ENCODE peak calls at places on chromosome 4, in seven cellular contexts. C is memory B cell, R is prostate gland, W is left ventricle myocardium inferior, X is Daoy, K is RPMI7951, I is AG08395. F is an unnamed sample.

GRCh38 chr4:149793459-149793858 is 22.2 kb downstream of the IQCM start:
- DNase-seq in R (no peak), W (no peak), X (no peak), I (no peak), C (no peak), K (no peak), F (no peak)

GRCh38 chr4:92236907-92237306 is 66.9 kb upstream of the GRID2 start:
- DNase-seq in C (no peak), X (no peak), W (no peak), R (no peak), K (peak; percentile 10), I (no peak), F (no peak)

GRCh38 chr4:7196283-7196651 is 3.9 kb downstream of the SORCS2 start:
- DNase-seq in C (no peak), K (no peak), W (no peak), I (no peak), R (no peak), X (no peak), F (no peak)

GRCh38 chr4:38014421-38014852 is 54.2 kb downstream of the PTTG2 start:
- DNase-seq in R (no peak), W (no peak), X (no peak), K (no peak), I (no peak), C (no peak), F (no peak)

GRCh38 chr4:1746919-1747602 is 25.7 kb downstream of the TACC3 start:
- DNase-seq in I (no peak), K (peak; percentile 73), C (no peak), X (no peak), R (no peak), W (no peak), F (no peak)

GRCh38 chr4:182179105-182179504 is 64.1 kb upstream of the TENM3 start:
- DNase-seq in C (no peak), K (peak; percentile 73), R (no peak), I (peak; percentile 25), W (no peak), X (peak; percentile 69), F (no peak)

GRCh38 chr4:112765317-112765989 is 128.5 kb downstream of the LARP7 start:
- DNase-seq in C (no peak), W (no peak), K (peak; percentile 25), X (no peak), R (no peak), I (no peak), F (peak; percentile 46)

GRCh38 chr4:140673729-140674128 is 82.5 kb downstream of the TBC1D9 start:
- DNase-seq in C (no peak), K (no peak), R (no peak), X (no peak), I (no peak), W (no peak), F (no peak)

GRCh38 chr4:62274782-62275181 is 1074.7 kb downstream of the ADGRL3 start:
- DNase-seq in X (no peak), I (no peak), R (no peak), C (no peak), W (no peak), K (no peak), F (no peak)

GRCh38 chr4:6332042-6332668 is 62.5 kb downstream of the WFS1 start:
- DNase-seq in W (no peak), I (peak; percentile 59), R (no peak), X (peak; percentile 27), C (no peak), K (no peak), F (peak; percentile 35)

GRCh38 chr4:149897784-149898183 is 82.1 kb upstream of the IQCM start:
- DNase-seq in K (peak; percentile 6), C (no peak), X (peak; percentile 1), I (no peak), W (no peak), R (no peak), F (peak; percentile 17)

GRCh38 chr4:89023140-89023539 is 33.8 kb downstream of the FAM13A start:
- DNase-seq in I (no peak), R (no peak), X (no peak), C (no peak), W (no peak), K (no peak), F (no peak)

GRCh38 chr4:40316333-40316781 is 18.8 kb upstream of the CHRNA9 start:
- DNase-seq in W (no peak), K (peak; percentile 88), R (no peak), I (peak; percentile 73), C (no peak), X (peak; percentile 84), F (peak; percentile 11)

F was measured in MM.1S.